ENCODE peak calls at places on chromosomes 6 and 20, in six cellular contexts. I, Y, R, L, O and G are unnamed samples.

GRCh38 chr6:163876391-163876790 is 461.9 kb downstream of the QKI start:
- DNase-seq in I (no peak), Y (no peak), R (no peak), L (no peak), O (no peak), G (no peak)

GRCh38 chr20:47982574-47983360 is 197.5 kb upstream of the SULF2 start:
- DNase-seq in I (no peak), Y (no peak), R (no peak), L (peak), O (no peak), G (no peak)

GRCh38 chr6:10305740-10306423 is 109.0 kb downstream of the TFAP2A start:
- DNase-seq in I (no peak), Y (no peak), R (no peak), L (peak), O (no peak), G (no peak)

GRCh38 chr6:154960299-154960796 is 34.8 kb upstream of the TIAM2 start:
- DNase-seq in I (peak), Y (no peak), R (no peak), L (no peak), O (peak), G (no peak)

GRCh38 chr6:159595173-159595572 is 97.9 kb downstream of the SOD2 start:
- DNase-seq in I (no peak), Y (peak), R (no peak), L (no peak), O (no peak), G (no peak)

GRCh38 chr6:53115741-53116140 is 32.9 kb downstream of the GCM1 start:
- DNase-seq in I (no peak), Y (no peak), R (no peak), L (no peak), O (peak), G (peak)

GRCh38 chr20:15139522-15139921 is 802.1 kb upstream of the FLRT3 start:
- DNase-seq in I (no peak), Y (no peak), R (no peak), L (no peak), O (no peak), G (no peak)

GRCh38 chr6:159790947-159791598 is 806 bp downstream of the MRPL18 start:
- DNase-seq in I (peak), Y (peak), R (no peak), L (no peak), O (peak), G (no peak)

GRCh38 chr6:167858086-167858591 is 31.4 kb downstream of the AFDN start:
- DNase-seq in I (no peak), Y (peak), R (no peak), L (no peak), O (no peak), G (peak)

GRCh38 chr6:35782424-35782823 is 1.6 kb downstream of the CLPSL1 start:
- DNase-seq in I (no peak), Y (no peak), R (no peak), L (peak), O (peak), G (no peak)

GRCh38 chr6:130928993-130929678 is 101.9 kb downstream of the SMLR1 start:
- DNase-seq in I (no peak), Y (peak), R (no peak), L (peak), O (no peak), G (no peak)

GRCh38 chr6:128415387-128415786 is 105.0 kb downstream of the PTPRK start:
- DNase-seq in I (no peak), Y (no peak), R (no peak), L (no peak), O (no peak), G (no peak)

GRCh38 chr20:46359233-46359751 is 47.1 kb downstream of the ELMO2 start:
- DNase-seq in I (no peak), Y (no peak), R (no peak), L (no peak), O (no peak), G (no peak)

GRCh38 chr20:23583526-23583925 is 15.2 kb upstream of the CST9L start:
- DNase-seq in I (no peak), Y (no peak), R (no peak), L (peak), O (no peak), G (no peak)

GRCh38 chr20:1734269-1734858 is 76.8 kb upstream of the SIRPG start:
- DNase-seq in I (no peak), Y (peak), R (no peak), L (no peak), O (peak), G (no peak)

GRCh38 chr6:137210903-137211302 is 8.3 kb downstream of the IFNGR1 start:
- DNase-seq in I (no peak), Y (peak), R (no peak), L (no peak), O (no peak), G (no peak)

GRCh38 chr6:121430514-121431460 is 4.7 kb upstream of the GJA1 start:
- DNase-seq in I (no peak), Y (peak), R (no peak), L (no peak), O (peak), G (no peak)

GRCh38 chr6:79127660-79128059 is 49.6 kb upstream of the PHIP start:
- DNase-seq in I (no peak), Y (no peak), R (no peak), L (no peak), O (no peak), G (no peak)

GRCh38 chr20:24917797-24918578 is 31.1 kb upstream of the CST7 start:
- DNase-seq in I (peak), Y (peak), R (no peak), L (peak), O (peak), G (peak)

GRCh38 chr6:26473429-26473757 is 15.6 kb downstream of the BTN2A1 start:
- DNase-seq in I (no peak), Y (no peak), R (no peak), L (no peak), O (no peak), G (no peak)
- H3K4me3 ChIP-seq in I (peak), Y (peak), R (peak), L (peak), O (no peak), G (peak)

GRCh38 chr6:36845233-36845632 is 6.0 kb upstream of the CPNE5 start:
- DNase-seq in I (no peak), Y (no peak), R (no peak), L (no peak), O (no peak), G (no peak)
- H3K4me3 ChIP-seq in I (no peak), Y (no peak), R (no peak), L (no peak), O (no peak), G (no peak)

GRCh38 chr6:169964440-169965212 is 213.2 kb downstream of the ERMARD start:
- DNase-seq in I (peak), Y (no peak), R (no peak), L (no peak), O (no peak), G (peak)
- H3K4me3 ChIP-seq in I (no peak), Y (no peak), R (no peak), L (no peak), O (no peak), G (no peak)

GRCh38 chr20:32188376-32189122 is 19.0 kb downstream of the PLAGL2 start:
- DNase-seq in I (no peak), Y (no peak), R (no peak), L (no peak), O (no peak), G (no peak)
- H3K4me3 ChIP-seq in I (no peak), Y (no peak), R (no peak), L (no peak), O (no peak), G (no peak)

GRCh38 chr20:4559906-4560305 is 161.8 kb upstream of the PRND start:
- DNase-seq in I (no peak), Y (no peak), R (no peak), L (no peak), O (no peak), G (no peak)

GRCh38 chr20:4563031-4563430 is 158.7 kb upstream of the PRND start:
- DNase-seq in I (no peak), Y (no peak), R (no peak), L (no peak), O (no peak), G (no peak)

GRCh38 chr20:4563534-4563933 is 158.2 kb upstream of the PRND start:
- DNase-seq in I (no peak), Y (peak), R (no peak), L (peak), O (peak), G (no peak)

GRCh38 chr20:4559106-4559505 is 162.6 kb upstream of the PRND start:
- DNase-seq in I (no peak), Y (no peak), R (no peak), L (no peak), O (no peak), G (no peak)

GRCh38 chr20:4560667-4561066 is 161.0 kb upstream of the PRND start:
- DNase-seq in I (no peak), Y (peak), R (no peak), L (no peak), O (no peak), G (no peak)
- H3K4me3 ChIP-seq in I (no peak), Y (no peak), R (no peak), L (no peak), O (no peak), G (no peak)

GRCh38 chr6:142844065-142844755 is 100.8 kb downstream of the HIVEP2 start:
- DNase-seq in I (no peak), Y (peak), R (no peak), L (no peak), O (no peak), G (no peak)

GRCh38 chr6:142845143-142845571 is 99.8 kb downstream of the HIVEP2 start:
- DNase-seq in I (no peak), Y (peak), R (no peak), L (peak), O (peak), G (no peak)

GRCh38 chr6:142843344-142843743 is 101.6 kb downstream of the HIVEP2 start:
- DNase-seq in I (no peak), Y (no peak), R (no peak), L (no peak), O (no peak), G (no peak)

GRCh38 chr6:142841915-142842314 is 103.1 kb downstream of the HIVEP2 start:
- DNase-seq in I (no peak), Y (no peak), R (no peak), L (no peak), O (no peak), G (no peak)

GRCh38 chr6:142842423-142843261 is 102.3 kb downstream of the HIVEP2 start:
- DNase-seq in I (no peak), Y (peak), R (peak), L (peak), O (no peak), G (no peak)
- H3K4me3 ChIP-seq in I (no peak), Y (peak), R (peak), L (peak), O (no peak), G (no peak)

GRCh38 chr6:3532296-3532916 is 75.6 kb upstream of the SLC22A23 start:
- DNase-seq in I (no peak), Y (no peak), R (no peak), L (no peak), O (no peak), G (peak)

GRCh38 chr6:3538536-3538935 is 81.7 kb upstream of the SLC22A23 start:
- DNase-seq in I (no peak), Y (no peak), R (no peak), L (no peak), O (no peak), G (peak)

GRCh38 chr6:3535716-3536435 is 79.0 kb upstream of the SLC22A23 start:
- DNase-seq in I (no peak), Y (no peak), R (no peak), L (no peak), O (peak), G (no peak)

GRCh38 chr6:3531481-3531880 is 74.6 kb upstream of the SLC22A23 start:
- DNase-seq in I (peak), Y (no peak), R (no peak), L (no peak), O (no peak), G (peak)

GRCh38 chr6:3534599-3534998 is 77.7 kb upstream of the SLC22A23 start:
- DNase-seq in I (no peak), Y (peak), R (no peak), L (no peak), O (no peak), G (peak)
- H3K4me3 ChIP-seq in I (no peak), Y (no peak), R (no peak), L (no peak), O (no peak), G (no peak)

DNA sequence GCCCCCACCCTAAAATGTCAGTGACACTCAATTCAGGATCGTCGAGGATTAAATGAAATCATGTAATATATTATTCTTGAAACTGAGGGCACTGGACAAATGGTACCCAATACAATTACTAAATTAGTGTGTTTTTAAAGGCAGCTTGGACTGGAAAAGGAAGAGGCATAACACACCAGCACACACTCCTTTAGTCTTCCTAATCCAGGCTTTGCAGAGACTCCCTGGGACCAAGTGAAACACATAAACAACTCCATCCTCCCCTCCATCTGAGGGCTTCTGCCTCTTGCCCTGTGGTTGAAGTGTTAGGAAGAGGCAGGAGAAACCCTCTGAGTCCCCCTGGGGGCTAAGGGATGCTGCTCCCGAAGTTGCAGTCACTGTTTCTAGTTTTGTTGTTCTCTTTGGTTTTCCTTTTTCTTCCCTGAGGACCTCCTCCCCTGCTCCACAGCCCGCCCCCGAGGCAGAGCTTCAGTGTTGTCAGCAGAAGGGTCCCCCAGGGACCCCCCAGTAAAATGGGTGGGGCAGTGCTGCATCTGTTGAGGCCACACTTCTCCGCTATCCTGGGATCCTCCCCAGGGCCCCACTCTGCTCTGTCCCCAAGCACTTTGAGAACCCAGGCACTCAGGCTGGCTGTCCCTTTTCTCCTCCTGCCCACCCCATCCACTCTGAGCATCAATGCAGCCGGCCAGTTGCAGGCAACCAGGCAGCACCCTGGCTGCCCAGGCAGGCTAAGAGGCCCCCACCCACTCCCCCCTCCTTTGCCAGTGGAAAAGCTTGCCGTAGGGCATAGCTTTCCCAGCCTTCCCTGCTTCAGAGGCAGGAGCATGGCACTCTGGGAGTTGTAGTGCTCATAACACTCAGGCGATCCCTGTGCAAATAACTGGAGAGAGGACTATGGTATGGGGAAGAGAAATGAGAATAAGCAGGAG is 5.9 kb downstream of the TMEM63B start:
- DNase-seq in I (peak), Y (peak), R (no peak), L (peak), O (peak), G (peak)
- H3K4me3 ChIP-seq in I (no peak), Y (peak), R (no peak), L (no peak), O (no peak), G (no peak)

GRCh38 chr6:25193147-25193864 is 85.9 kb upstream of the CARMIL1 start:
- DNase-seq in I (no peak), Y (peak), R (no peak), L (peak), O (no peak), G (peak)

GRCh38 chr6:25193865-25194679 is 85.1 kb upstream of the CARMIL1 start:
- DNase-seq in I (no peak), Y (peak), R (no peak), L (no peak), O (no peak), G (no peak)

GRCh38 chr6:25188232-25188631 is 90.9 kb upstream of the CARMIL1 start:
- DNase-seq in I (no peak), Y (no peak), R (no peak), L (no peak), O (no peak), G (no peak)

GRCh38 chr6:25197116-25197515 is 82.1 kb upstream of the CARMIL1 start:
- DNase-seq in I (no peak), Y (no peak), R (no peak), L (no peak), O (no peak), G (no peak)

GRCh38 chr6:25192562-25192961 is 86.6 kb upstream of the CARMIL1 start:
- DNase-seq in I (no peak), Y (no peak), R (no peak), L (no peak), O (no peak), G (no peak)
- H3K4me3 ChIP-seq in I (no peak), Y (no peak), R (no peak), L (no peak), O (no peak), G (no peak)